ENCODE peak calls at places on chromosomes 3 and 15, in six cellular contexts. One of them, this sample, is unnamed.

GRCh38 chr3:71693641-71694040 is 31.6 kb downstream of the EIF4E3 start:
- DNase-seq in fibroblast of pulmonary artery: no peak
- DNase-seq in bronchial epithelial cell: peak; percentile 22
- DNase-seq in OCI-LY7: no peak
- DNase-seq in tibial artery: no peak
- DNase-seq in AG09309: no peak
- DNase-seq in this sample: no peak

GRCh38 chr15:68578960-68579935 is at the start of gene CORO2B:
- DNase-seq in fibroblast of pulmonary artery: peak; percentile 50
- DNase-seq in bronchial epithelial cell: no peak
- DNase-seq in OCI-LY7: peak; percentile 65
- DNase-seq in tibial artery: no peak
- DNase-seq in AG09309: no peak
- DNase-seq in this sample: no peak

GRCh38 chr3:39090922-39091321 is 16.5 kb downstream of the GORASP1 start:
- DNase-seq in fibroblast of pulmonary artery: peak; percentile 36
- DNase-seq in bronchial epithelial cell: no peak
- DNase-seq in OCI-LY7: no peak
- DNase-seq in tibial artery: no peak
- DNase-seq in AG09309: no peak
- DNase-seq in this sample: no peak

GRCh38 chr3:72353236-72354105 is 494.8 kb downstream of the SHQ1 start:
- DNase-seq in fibroblast of pulmonary artery: no peak
- DNase-seq in bronchial epithelial cell: peak; percentile 57
- DNase-seq in OCI-LY7: no peak
- DNase-seq in tibial artery: peak; percentile 39
- DNase-seq in AG09309: no peak
- DNase-seq in this sample: no peak

GRCh38 chr3:145953316-145953715 is 207.7 kb downstream of the PLOD2 start:
- DNase-seq in fibroblast of pulmonary artery: no peak
- DNase-seq in bronchial epithelial cell: no peak
- DNase-seq in OCI-LY7: no peak
- DNase-seq in tibial artery: no peak
- DNase-seq in AG09309: no peak
- DNase-seq in this sample: no peak

GRCh38 chr3:45568848-45569247 is 25.7 kb upstream of the LIMD1 start:
- DNase-seq in fibroblast of pulmonary artery: no peak
- DNase-seq in bronchial epithelial cell: no peak
- DNase-seq in OCI-LY7: no peak
- DNase-seq in tibial artery: no peak
- DNase-seq in AG09309: no peak
- DNase-seq in this sample: no peak

GRCh38 chr15:67022587-67022986 is 42.8 kb upstream of the SMAD3 start:
- DNase-seq in fibroblast of pulmonary artery: no peak
- DNase-seq in bronchial epithelial cell: no peak
- DNase-seq in OCI-LY7: no peak
- DNase-seq in tibial artery: no peak
- DNase-seq in AG09309: no peak
- DNase-seq in this sample: no peak

GRCh38 chr3:195087321-195087720 is 183.6 kb downstream of the XXYLT1 start:
- DNase-seq in fibroblast of pulmonary artery: no peak
- DNase-seq in bronchial epithelial cell: no peak
- DNase-seq in OCI-LY7: no peak
- DNase-seq in tibial artery: peak; percentile 51
- DNase-seq in AG09309: no peak
- DNase-seq in this sample: no peak

GRCh38 chr3:186459108-186459467 is 85.1 kb downstream of the CRYGS start:
- DNase-seq in fibroblast of pulmonary artery: no peak
- DNase-seq in bronchial epithelial cell: no peak
- DNase-seq in OCI-LY7: no peak
- DNase-seq in tibial artery: no peak
- DNase-seq in AG09309: no peak
- DNase-seq in this sample: no peak

GRCh38 chr3:171149717-171150116 is 123.2 kb upstream of the SLC2A2 start:
- DNase-seq in fibroblast of pulmonary artery: no peak
- DNase-seq in bronchial epithelial cell: no peak
- DNase-seq in OCI-LY7: no peak
- DNase-seq in tibial artery: no peak
- DNase-seq in AG09309: no peak
- DNase-seq in this sample: no peak

GRCh38 chr3:142645236-142645793 is 49.1 kb downstream of the PLS1 start:
- DNase-seq in fibroblast of pulmonary artery: peak; percentile 52
- DNase-seq in bronchial epithelial cell: peak; percentile 92
- DNase-seq in OCI-LY7: no peak
- DNase-seq in tibial artery: no peak
- DNase-seq in AG09309: no peak
- DNase-seq in this sample: no peak

GRCh38 chr3:126391631-126392030 is 3.1 kb upstream of the CFAP100 start:
- DNase-seq in fibroblast of pulmonary artery: no peak
- DNase-seq in bronchial epithelial cell: no peak
- DNase-seq in OCI-LY7: no peak
- DNase-seq in tibial artery: peak; percentile 35
- DNase-seq in AG09309: no peak
- DNase-seq in this sample: peak; percentile 2

GRCh38 chr3:172213168-172213567 is 173.8 kb downstream of the FNDC3B start:
- DNase-seq in fibroblast of pulmonary artery: peak; percentile 58
- DNase-seq in bronchial epithelial cell: peak; percentile 71
- DNase-seq in OCI-LY7: no peak
- DNase-seq in tibial artery: no peak
- DNase-seq in AG09309: no peak
- DNase-seq in this sample: no peak

GRCh38 chr3:173902401-173902800 is 504.9 kb downstream of the NLGN1 start:
- DNase-seq in fibroblast of pulmonary artery: no peak
- DNase-seq in bronchial epithelial cell: no peak
- DNase-seq in OCI-LY7: no peak
- DNase-seq in tibial artery: no peak
- DNase-seq in AG09309: no peak
- DNase-seq in this sample: no peak

GRCh38 chr3:151468284-151468917 is 7.5 kb upstream of the IGSF10 start:
- DNase-seq in fibroblast of pulmonary artery: peak; percentile 80
- DNase-seq in bronchial epithelial cell: peak; percentile 62
- DNase-seq in OCI-LY7: peak; percentile 60
- DNase-seq in tibial artery: no peak
- DNase-seq in AG09309: no peak
- DNase-seq in this sample: no peak

GRCh38 chr3:5304789-5305680 is 117.5 kb downstream of the EDEM1 start:
- DNase-seq in fibroblast of pulmonary artery: peak; percentile 41
- DNase-seq in bronchial epithelial cell: peak; percentile 49
- DNase-seq in OCI-LY7: peak; percentile 59
- DNase-seq in tibial artery: no peak
- DNase-seq in AG09309: no peak
- DNase-seq in this sample: no peak

GRCh38 chr3:37540786-37541185 is 320.9 kb upstream of the CTDSPL start:
- DNase-seq in fibroblast of pulmonary artery: no peak
- DNase-seq in bronchial epithelial cell: peak; percentile 27
- DNase-seq in OCI-LY7: no peak
- DNase-seq in tibial artery: no peak
- DNase-seq in AG09309: no peak
- DNase-seq in this sample: no peak

GRCh38 chr3:122533931-122534334 is 19.2 kb upstream of the KPNA1 start:
- DNase-seq in fibroblast of pulmonary artery: peak; percentile 62
- DNase-seq in bronchial epithelial cell: peak; percentile 98
- DNase-seq in OCI-LY7: no peak
- DNase-seq in tibial artery: no peak
- DNase-seq in AG09309: peak; percentile 61
- DNase-seq in this sample: no peak

GRCh38 chr3:73398084-73398483 is 226.7 kb downstream of the PDZRN3 start:
- DNase-seq in fibroblast of pulmonary artery: no peak
- DNase-seq in bronchial epithelial cell: no peak
- DNase-seq in OCI-LY7: no peak
- DNase-seq in tibial artery: no peak
- DNase-seq in AG09309: no peak
- DNase-seq in this sample: no peak

GRCh38 chr3:156976933-156977332 is 150.8 kb downstream of the LEKR1 start:
- DNase-seq in fibroblast of pulmonary artery: no peak
- DNase-seq in bronchial epithelial cell: no peak
- DNase-seq in OCI-LY7: no peak
- DNase-seq in tibial artery: no peak
- DNase-seq in AG09309: no peak
- DNase-seq in this sample: no peak

GRCh38 chr15:81069909-81070308 is 64.2 kb upstream of the CFAP161 start:
- DNase-seq in fibroblast of pulmonary artery: no peak
- DNase-seq in bronchial epithelial cell: no peak
- DNase-seq in OCI-LY7: no peak
- DNase-seq in tibial artery: no peak
- DNase-seq in AG09309: no peak
- DNase-seq in this sample: no peak

GRCh38 chr3:27521872-27522265 is 37.7 kb upstream of the SLC4A7 start:
- DNase-seq in fibroblast of pulmonary artery: no peak
- DNase-seq in bronchial epithelial cell: no peak
- DNase-seq in OCI-LY7: no peak
- DNase-seq in tibial artery: no peak
- DNase-seq in AG09309: no peak
- DNase-seq in this sample: no peak

GRCh38 chr15:76386178-76386577 is 49.6 kb downstream of the ISL2 start:
- DNase-seq in fibroblast of pulmonary artery: no peak
- DNase-seq in bronchial epithelial cell: peak; percentile 29
- DNase-seq in OCI-LY7: no peak
- DNase-seq in tibial artery: no peak
- DNase-seq in AG09309: no peak
- DNase-seq in this sample: no peak

GRCh38 chr3:85594648-85595047 is 635.9 kb downstream of the CADM2 start:
- DNase-seq in fibroblast of pulmonary artery: no peak
- DNase-seq in bronchial epithelial cell: peak; percentile 45
- DNase-seq in OCI-LY7: no peak
- DNase-seq in tibial artery: no peak
- DNase-seq in AG09309: no peak
- DNase-seq in this sample: no peak

GRCh38 chr15:50687302-50687902 is 805 bp upstream of the TRPM7 start:
- DNase-seq in fibroblast of pulmonary artery: no peak
- DNase-seq in bronchial epithelial cell: no peak
- DNase-seq in OCI-LY7: no peak
- DNase-seq in tibial artery: no peak
- DNase-seq in AG09309: no peak
- DNase-seq in this sample: no peak

GRCh38 chr3:108406661-108407206 is 103.7 kb downstream of the MYH15 start:
- DNase-seq in fibroblast of pulmonary artery: peak; percentile 77
- DNase-seq in bronchial epithelial cell: peak; percentile 54
- DNase-seq in OCI-LY7: peak; percentile 60
- DNase-seq in tibial artery: no peak
- DNase-seq in AG09309: no peak
- DNase-seq in this sample: no peak

GRCh38 chr15:67479781-67480180 is 41.1 kb upstream of the C15orf61 start:
- DNase-seq in fibroblast of pulmonary artery: peak; percentile 7
- DNase-seq in bronchial epithelial cell: no peak
- DNase-seq in OCI-LY7: no peak
- DNase-seq in tibial artery: no peak
- DNase-seq in AG09309: no peak
- DNase-seq in this sample: no peak

GRCh38 chr15:60733196-60733595 is 254.3 kb upstream of the ICE2 start:
- DNase-seq in fibroblast of pulmonary artery: no peak
- DNase-seq in bronchial epithelial cell: no peak
- DNase-seq in OCI-LY7: no peak
- DNase-seq in tibial artery: no peak
- DNase-seq in AG09309: no peak
- DNase-seq in this sample: no peak

GRCh38 chr15:63192604-63193206 is 3.3 kb downstream of the RAB8B start:
- DNase-seq in fibroblast of pulmonary artery: no peak
- DNase-seq in bronchial epithelial cell: no peak
- DNase-seq in OCI-LY7: no peak
- DNase-seq in tibial artery: no peak
- DNase-seq in AG09309: no peak
- DNase-seq in this sample: no peak

GRCh38 chr3:16415911-16416310 is 97.6 kb downstream of the RFTN1 start:
- DNase-seq in fibroblast of pulmonary artery: peak; percentile 36
- DNase-seq in bronchial epithelial cell: no peak
- DNase-seq in OCI-LY7: no peak
- DNase-seq in tibial artery: no peak
- DNase-seq in AG09309: no peak
- DNase-seq in this sample: no peak

GRCh38 chr3:16423298-16423697 is 90.2 kb downstream of the RFTN1 start:
- DNase-seq in fibroblast of pulmonary artery: no peak
- DNase-seq in bronchial epithelial cell: peak; percentile 92
- DNase-seq in OCI-LY7: no peak
- DNase-seq in tibial artery: no peak
- DNase-seq in AG09309: no peak
- DNase-seq in this sample: no peak

GRCh38 chr3:16423947-16424673 is 89.4 kb downstream of the RFTN1 start:
- DNase-seq in fibroblast of pulmonary artery: no peak
- DNase-seq in bronchial epithelial cell: no peak
- DNase-seq in OCI-LY7: peak; percentile 37
- DNase-seq in tibial artery: no peak
- DNase-seq in AG09309: no peak
- DNase-seq in this sample: no peak

GRCh38 chr3:16417945-16418739 is 95.4 kb downstream of the RFTN1 start:
- DNase-seq in fibroblast of pulmonary artery: no peak
- DNase-seq in bronchial epithelial cell: no peak
- DNase-seq in OCI-LY7: no peak
- DNase-seq in tibial artery: no peak
- DNase-seq in AG09309: no peak
- DNase-seq in this sample: no peak

GRCh38 chr3:16419640-16420039 is 93.9 kb downstream of the RFTN1 start:
- DNase-seq in fibroblast of pulmonary artery: peak; percentile 72
- DNase-seq in bronchial epithelial cell: no peak
- DNase-seq in OCI-LY7: no peak
- DNase-seq in tibial artery: no peak
- DNase-seq in AG09309: no peak
- DNase-seq in this sample: no peak
- H3K4me3 ChIP-seq in fibroblast of pulmonary artery: no peak overlapping the region
- H3K4me3 ChIP-seq in bronchial epithelial cell: no peak overlapping the region
- H3K4me3 ChIP-seq in OCI-LY7: no peak overlapping the region
- H3K4me3 ChIP-seq in tibial artery: no peak overlapping the region
- H3K4me3 ChIP-seq in AG09309: no peak overlapping the region
- H3K4me3 ChIP-seq in this sample: no peak overlapping the region

GRCh38 chr3:17941766-17942165 is 199.3 kb upstream of the TBC1D5 start:
- DNase-seq in fibroblast of pulmonary artery: no peak
- DNase-seq in bronchial epithelial cell: no peak
- DNase-seq in OCI-LY7: no peak
- DNase-seq in tibial artery: no peak
- DNase-seq in AG09309: peak; percentile 28
- DNase-seq in this sample: no peak
- TF ChIP-seq CTCF in fibroblast of pulmonary artery: no peak
- TF ChIP-seq CTCF in bronchial epithelial cell: no peak
- TF ChIP-seq CTCF in OCI-LY7: no peak
- TF ChIP-seq CTCF in tibial artery: no peak
- TF ChIP-seq CTCF in AG09309: no peak
- TF ChIP-seq CTCF in this sample: no peak

GRCh38 chr15:55627730-55628368 is 39.7 kb upstream of the PYGO1 start:
- DNase-seq in fibroblast of pulmonary artery: peak; percentile 90
- DNase-seq in bronchial epithelial cell: peak; percentile 99
- DNase-seq in OCI-LY7: no peak
- DNase-seq in tibial artery: no peak
- DNase-seq in AG09309: peak; percentile 67
- DNase-seq in this sample: no peak
- H3K4me3 ChIP-seq in fibroblast of pulmonary artery: no peak overlapping the region
- H3K4me3 ChIP-seq in bronchial epithelial cell: no peak overlapping the region
- H3K4me3 ChIP-seq in OCI-LY7: no peak overlapping the region
- H3K4me3 ChIP-seq in tibial artery: no peak overlapping the region
- H3K4me3 ChIP-seq in AG09309: no peak overlapping the region
- H3K4me3 ChIP-seq in this sample: no peak overlapping the region

DNA sequence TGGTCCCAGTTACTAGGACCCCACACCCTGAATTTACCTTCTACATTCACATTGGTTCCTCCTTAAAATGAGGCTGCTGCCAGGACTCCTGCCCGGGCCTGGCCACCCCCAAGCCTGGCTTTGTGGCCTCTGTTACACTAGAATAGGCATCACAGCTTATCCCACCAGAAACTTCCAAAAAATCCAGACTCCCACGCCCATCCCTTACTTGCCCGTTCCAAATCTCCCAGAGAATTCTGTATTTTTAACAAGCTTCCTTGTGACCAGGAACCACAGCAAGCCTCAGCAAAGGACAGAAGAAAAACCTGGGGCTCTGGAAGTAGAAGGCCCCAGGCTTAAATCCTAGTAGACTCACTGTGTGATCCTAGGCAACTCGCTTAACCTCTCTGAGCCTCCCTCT is 36.0 kb upstream of the SLC6A1 start:
- DNase-seq in fibroblast of pulmonary artery: no peak
- DNase-seq in bronchial epithelial cell: no peak
- DNase-seq in OCI-LY7: no peak
- DNase-seq in tibial artery: no peak
- DNase-seq in AG09309: no peak
- DNase-seq in this sample: no peak
- TF ChIP-seq CTCF in fibroblast of pulmonary artery: no peak
- TF ChIP-seq CTCF in bronchial epithelial cell: no peak
- TF ChIP-seq CTCF in OCI-LY7: no peak
- TF ChIP-seq CTCF in tibial artery: no peak
- TF ChIP-seq CTCF in AG09309: no peak
- TF ChIP-seq CTCF in this sample: no peak